ENCODE peak calls at places on chromosomes 6 and 20, in ten cellular contexts. One of them, this sample, is unnamed.

GRCh38 chr20:8073024-8073832 is 53.7 kb upstream of the TMX4 start:
- DNase-seq in PC-3: peak; percentile 16
- DNase-seq in astrocyte of the cerebellum: peak; percentile 49
- DNase-seq in breast epithelium: no peak
- DNase-seq in fibroblast of mammary gland: peak; percentile 86
- DNase-seq in foreskin fibroblast: peak; percentile 81
- DNase-seq in choroid plexus epithelial cell: peak; percentile 93
- DNase-seq in lower leg skin: no peak
- DNase-seq in mammary epithelial cell: peak; percentile 71
- DNase-seq in kidney epithelial cell: peak; percentile 14
- DNase-seq in this sample: no peak

GRCh38 chr20:41171736-41172295 is 34.5 kb downstream of the PLCG1 start:
- DNase-seq in mammary epithelial cell: no peak
- DNase-seq in lower leg skin: peak; percentile 74
- DNase-seq in fibroblast of mammary gland: no peak
- DNase-seq in choroid plexus epithelial cell: no peak
- DNase-seq in PC-3: no peak
- DNase-seq in foreskin fibroblast: no peak
- DNase-seq in astrocyte of the cerebellum: no peak
- DNase-seq in kidney epithelial cell: no peak
- DNase-seq in breast epithelium: peak; percentile 20
- DNase-seq in this sample: no peak

GRCh38 chr6:132236281-132236680 is 165.0 kb downstream of the MOXD1 start:
- DNase-seq in choroid plexus epithelial cell: peak; percentile 22
- DNase-seq in lower leg skin: no peak
- DNase-seq in foreskin fibroblast: no peak
- DNase-seq in astrocyte of the cerebellum: no peak
- DNase-seq in mammary epithelial cell: no peak
- DNase-seq in fibroblast of mammary gland: no peak
- DNase-seq in PC-3: no peak
- DNase-seq in kidney epithelial cell: no peak
- DNase-seq in breast epithelium: no peak
- DNase-seq in this sample: no peak

GRCh38 chr6:106324726-106325335 is 729 bp downstream of the ATG5 start:
- DNase-seq in astrocyte of the cerebellum: no peak
- DNase-seq in kidney epithelial cell: no peak
- DNase-seq in mammary epithelial cell: no peak
- DNase-seq in PC-3: peak; percentile 18
- DNase-seq in foreskin fibroblast: no peak
- DNase-seq in fibroblast of mammary gland: peak; percentile 14
- DNase-seq in lower leg skin: no peak
- DNase-seq in choroid plexus epithelial cell: peak; percentile 25
- DNase-seq in breast epithelium: no peak
- DNase-seq in this sample: no peak

GRCh38 chr20:23419995-23420901 is 1.0 kb downstream of the NAPB start:
- DNase-seq in fibroblast of mammary gland: peak; percentile 76
- DNase-seq in breast epithelium: no peak
- DNase-seq in kidney epithelial cell: peak; percentile 18
- DNase-seq in lower leg skin: peak; percentile 89
- DNase-seq in mammary epithelial cell: peak; percentile 70
- DNase-seq in choroid plexus epithelial cell: peak; percentile 78
- DNase-seq in astrocyte of the cerebellum: no peak
- DNase-seq in foreskin fibroblast: peak; percentile 47
- DNase-seq in PC-3: peak; percentile 61
- DNase-seq in this sample: no peak

GRCh38 chr6:29759457-29759856 is 36.2 kb downstream of the HLA-F start:
- DNase-seq in foreskin fibroblast: no peak
- DNase-seq in lower leg skin: no peak
- DNase-seq in PC-3: no peak
- DNase-seq in astrocyte of the cerebellum: no peak
- DNase-seq in kidney epithelial cell: no peak
- DNase-seq in fibroblast of mammary gland: no peak
- DNase-seq in choroid plexus epithelial cell: no peak
- DNase-seq in breast epithelium: no peak
- DNase-seq in mammary epithelial cell: no peak
- DNase-seq in this sample: no peak

GRCh38 chr20:49344975-49345374 is 67.1 kb upstream of the ZNFX1 start:
- DNase-seq in breast epithelium: no peak
- DNase-seq in lower leg skin: peak; percentile 91
- DNase-seq in foreskin fibroblast: peak; percentile 93
- DNase-seq in fibroblast of mammary gland: peak; percentile 91
- DNase-seq in mammary epithelial cell: peak; percentile 84
- DNase-seq in kidney epithelial cell: peak; percentile 51
- DNase-seq in PC-3: peak; percentile 97
- DNase-seq in choroid plexus epithelial cell: peak; percentile 94
- DNase-seq in astrocyte of the cerebellum: peak; percentile 83
- DNase-seq in this sample: peak; percentile 31

GRCh38 chr6:29589423-29590048 is 4.6 kb downstream of the OR2H2 start:
- DNase-seq in lower leg skin: no peak
- DNase-seq in mammary epithelial cell: peak; percentile 37
- DNase-seq in breast epithelium: no peak
- DNase-seq in kidney epithelial cell: no peak
- DNase-seq in foreskin fibroblast: peak; percentile 34
- DNase-seq in astrocyte of the cerebellum: peak; percentile 16
- DNase-seq in fibroblast of mammary gland: peak; percentile 55
- DNase-seq in PC-3: peak; percentile 71
- DNase-seq in choroid plexus epithelial cell: peak; percentile 72
- DNase-seq in this sample: no peak

GRCh38 chr6:161370882-161371281 is 97.0 kb upstream of the AGPAT4 start:
- DNase-seq in foreskin fibroblast: peak; percentile 34
- DNase-seq in astrocyte of the cerebellum: peak; percentile 61
- DNase-seq in breast epithelium: peak; percentile 67
- DNase-seq in choroid plexus epithelial cell: peak; percentile 90
- DNase-seq in fibroblast of mammary gland: peak; percentile 80
- DNase-seq in PC-3: peak; percentile 75
- DNase-seq in mammary epithelial cell: peak; percentile 66
- DNase-seq in lower leg skin: no peak
- DNase-seq in kidney epithelial cell: peak; percentile 38
- DNase-seq in this sample: no peak

GRCh38 chr6:164967102-164967501 is 342.3 kb downstream of the C6orf118 start:
- DNase-seq in PC-3: no peak
- DNase-seq in fibroblast of mammary gland: no peak
- DNase-seq in astrocyte of the cerebellum: no peak
- DNase-seq in choroid plexus epithelial cell: no peak
- DNase-seq in mammary epithelial cell: no peak
- DNase-seq in foreskin fibroblast: no peak
- DNase-seq in kidney epithelial cell: no peak
- DNase-seq in breast epithelium: no peak
- DNase-seq in lower leg skin: no peak
- DNase-seq in this sample: no peak

GRCh38 chr20:40442181-40442963 is 246.7 kb downstream of the MAFB start:
- DNase-seq in choroid plexus epithelial cell: peak; percentile 63
- DNase-seq in astrocyte of the cerebellum: no peak
- DNase-seq in kidney epithelial cell: no peak
- DNase-seq in fibroblast of mammary gland: peak; percentile 14
- DNase-seq in PC-3: no peak
- DNase-seq in lower leg skin: peak; percentile 75
- DNase-seq in breast epithelium: no peak
- DNase-seq in mammary epithelial cell: no peak
- DNase-seq in foreskin fibroblast: no peak
- DNase-seq in this sample: no peak

GRCh38 chr6:137536104-137536773 is 42.0 kb upstream of the OLIG3 start:
- DNase-seq in astrocyte of the cerebellum: no peak
- DNase-seq in mammary epithelial cell: no peak
- DNase-seq in fibroblast of mammary gland: no peak
- DNase-seq in choroid plexus epithelial cell: no peak
- DNase-seq in PC-3: no peak
- DNase-seq in breast epithelium: no peak
- DNase-seq in foreskin fibroblast: no peak
- DNase-seq in lower leg skin: no peak
- DNase-seq in kidney epithelial cell: no peak
- DNase-seq in this sample: no peak

GRCh38 chr20:53609501-53610445 is 16.1 kb upstream of the ZNF217 start:
- DNase-seq in lower leg skin: peak; percentile 93
- DNase-seq in PC-3: peak; percentile 93
- DNase-seq in choroid plexus epithelial cell: peak; percentile 56
- DNase-seq in foreskin fibroblast: peak; percentile 61
- DNase-seq in fibroblast of mammary gland: peak; percentile 47
- DNase-seq in kidney epithelial cell: no peak
- DNase-seq in breast epithelium: no peak
- DNase-seq in mammary epithelial cell: no peak
- DNase-seq in astrocyte of the cerebellum: no peak
- DNase-seq in this sample: no peak

DNA sequence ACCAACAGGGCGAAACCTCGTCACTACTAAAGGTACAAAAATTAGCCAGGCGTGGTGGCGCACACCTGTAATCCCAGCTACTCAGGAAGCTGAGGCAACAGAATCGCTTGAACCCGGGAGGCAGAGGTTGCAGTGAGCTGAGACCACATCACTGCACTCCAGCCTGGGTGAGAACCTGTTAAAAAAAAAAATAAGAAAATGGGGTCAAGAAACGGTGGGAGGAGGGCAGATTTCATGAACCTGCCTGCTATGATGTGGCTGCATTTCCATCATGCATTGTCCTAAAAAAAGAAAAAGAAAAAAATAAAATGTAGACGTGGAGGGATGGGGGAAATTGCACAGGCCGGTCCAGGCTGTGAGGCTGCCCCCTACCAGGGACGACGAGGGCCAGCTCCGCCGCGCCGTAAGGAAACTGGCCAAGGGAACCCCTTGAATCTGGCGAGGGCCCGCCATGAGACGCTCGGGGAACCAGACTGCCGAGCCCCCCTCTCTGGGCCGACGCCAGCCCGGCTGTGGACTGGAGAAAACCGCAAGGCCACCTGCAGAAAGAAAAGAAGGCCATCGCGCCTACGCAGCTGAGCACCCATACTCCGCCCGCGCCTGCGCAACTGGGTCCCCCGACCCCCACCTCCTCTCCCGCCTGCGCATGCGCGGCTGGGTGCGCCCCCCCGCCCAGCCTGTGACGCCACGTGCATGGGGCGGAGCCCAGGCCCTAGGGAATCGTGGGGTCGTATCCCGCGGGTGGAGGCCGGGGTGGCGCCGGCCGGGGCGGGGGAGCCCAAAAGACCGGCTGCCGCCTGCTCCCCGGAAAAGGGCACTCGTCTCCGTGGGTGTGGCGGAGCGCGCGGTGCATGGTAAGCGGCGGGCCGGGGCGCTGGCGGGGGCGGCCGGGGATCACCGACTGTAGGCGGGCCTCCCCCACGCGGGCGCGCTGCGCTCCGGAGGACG is at the start of gene ENTPD6:
- DNase-seq in astrocyte of the cerebellum: peak; percentile 44
- DNase-seq in choroid plexus epithelial cell: peak; percentile 89
- DNase-seq in breast epithelium: peak; percentile 91
- DNase-seq in foreskin fibroblast: peak; percentile 82
- DNase-seq in lower leg skin: peak; percentile 98
- DNase-seq in fibroblast of mammary gland: peak; percentile 78
- DNase-seq in PC-3: peak; percentile 93
- DNase-seq in kidney epithelial cell: peak; percentile 35
- DNase-seq in mammary epithelial cell: peak; percentile 80
- DNase-seq in this sample: peak; percentile 50
- TF ChIP-seq CTCF in astrocyte of the cerebellum: peak; percentile 25
- TF ChIP-seq CTCF in choroid plexus epithelial cell: peak; percentile 56
- TF ChIP-seq CTCF in breast epithelium: no peak
- TF ChIP-seq CTCF in foreskin fibroblast: no peak
- TF ChIP-seq CTCF in lower leg skin: no peak
- TF ChIP-seq CTCF in fibroblast of mammary gland: no peak
- TF ChIP-seq CTCF in PC-3: peak; percentile 41
- TF ChIP-seq CTCF in kidney epithelial cell: peak; percentile 31
- TF ChIP-seq CTCF in mammary epithelial cell: peak; percentile 18
- TF ChIP-seq CTCF in this sample: no peak

DNA sequence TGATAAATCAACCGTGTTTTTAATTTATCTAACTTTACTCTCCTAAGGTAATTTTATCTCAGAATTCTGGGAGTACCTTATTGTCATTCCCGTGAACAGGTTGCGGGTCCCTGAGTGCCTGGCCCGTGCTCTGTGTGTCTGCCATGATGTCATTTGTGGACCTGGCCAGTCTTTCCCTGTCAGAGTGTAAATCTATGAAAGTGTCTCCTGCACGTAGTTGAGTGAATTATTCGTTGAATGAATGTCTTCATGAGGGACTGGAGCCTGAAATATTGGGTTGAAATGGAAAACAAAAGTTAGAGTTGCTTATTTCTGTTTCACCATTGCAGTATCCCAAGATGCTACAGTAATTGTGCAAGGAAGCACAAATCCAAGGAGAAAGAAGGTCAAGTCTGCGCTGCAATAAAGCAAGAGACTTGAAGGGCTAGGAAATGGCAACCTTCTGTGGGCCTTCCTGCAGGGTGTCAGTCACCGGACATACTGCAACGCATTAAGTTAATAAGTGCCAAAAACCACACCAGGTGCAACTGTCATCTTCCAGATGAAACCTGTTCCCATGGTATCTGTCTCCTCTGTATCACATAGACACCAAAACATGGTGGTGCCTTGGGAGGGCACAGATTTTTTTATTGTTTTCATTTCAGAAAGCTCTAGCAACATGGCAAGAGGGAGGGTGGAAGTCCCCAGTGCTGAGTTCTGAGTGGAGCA is 135.5 kb downstream of the ZDHHC14 start:
- DNase-seq in lower leg skin: no peak
- DNase-seq in kidney epithelial cell: no peak
- DNase-seq in astrocyte of the cerebellum: no peak
- DNase-seq in mammary epithelial cell: no peak
- DNase-seq in fibroblast of mammary gland: no peak
- DNase-seq in foreskin fibroblast: no peak
- DNase-seq in PC-3: no peak
- DNase-seq in choroid plexus epithelial cell: no peak
- DNase-seq in breast epithelium: no peak
- DNase-seq in this sample: no peak
- H3K4me3 ChIP-seq in lower leg skin: no peak overlapping the region
- H3K4me3 ChIP-seq in kidney epithelial cell: no peak overlapping the region
- H3K4me3 ChIP-seq in astrocyte of the cerebellum: no peak overlapping the region
- H3K4me3 ChIP-seq in mammary epithelial cell: no peak overlapping the region
- H3K4me3 ChIP-seq in fibroblast of mammary gland: no peak overlapping the region
- H3K4me3 ChIP-seq in foreskin fibroblast: no peak overlapping the region
- H3K4me3 ChIP-seq in PC-3: no peak overlapping the region
- H3K4me3 ChIP-seq in choroid plexus epithelial cell: no peak overlapping the region
- H3K4me3 ChIP-seq in breast epithelium: no peak overlapping the region
- H3K4me3 ChIP-seq in this sample: no peak overlapping the region

GRCh38 chr6:30893001-30893591 is 8.8 kb downstream of the DDR1 start:
- DNase-seq in foreskin fibroblast: no peak
- DNase-seq in mammary epithelial cell: no peak
- DNase-seq in breast epithelium: no peak
- DNase-seq in kidney epithelial cell: no peak
- DNase-seq in choroid plexus epithelial cell: no peak
- DNase-seq in fibroblast of mammary gland: no peak
- DNase-seq in astrocyte of the cerebellum: no peak
- DNase-seq in PC-3: no peak
- DNase-seq in lower leg skin: peak; percentile 63
- DNase-seq in this sample: no peak
- TF ChIP-seq CTCF in foreskin fibroblast: no peak
- TF ChIP-seq CTCF in mammary epithelial cell: peak; percentile 11
- TF ChIP-seq CTCF in breast epithelium: no peak
- TF ChIP-seq CTCF in kidney epithelial cell: peak; percentile 25
- TF ChIP-seq CTCF in choroid plexus epithelial cell: peak; percentile 41
- TF ChIP-seq CTCF in fibroblast of mammary gland: no peak
- TF ChIP-seq CTCF in astrocyte of the cerebellum: peak; percentile 24
- TF ChIP-seq CTCF in PC-3: peak; percentile 42
- TF ChIP-seq CTCF in lower leg skin: no peak
- TF ChIP-seq CTCF in this sample: no peak

DNA sequence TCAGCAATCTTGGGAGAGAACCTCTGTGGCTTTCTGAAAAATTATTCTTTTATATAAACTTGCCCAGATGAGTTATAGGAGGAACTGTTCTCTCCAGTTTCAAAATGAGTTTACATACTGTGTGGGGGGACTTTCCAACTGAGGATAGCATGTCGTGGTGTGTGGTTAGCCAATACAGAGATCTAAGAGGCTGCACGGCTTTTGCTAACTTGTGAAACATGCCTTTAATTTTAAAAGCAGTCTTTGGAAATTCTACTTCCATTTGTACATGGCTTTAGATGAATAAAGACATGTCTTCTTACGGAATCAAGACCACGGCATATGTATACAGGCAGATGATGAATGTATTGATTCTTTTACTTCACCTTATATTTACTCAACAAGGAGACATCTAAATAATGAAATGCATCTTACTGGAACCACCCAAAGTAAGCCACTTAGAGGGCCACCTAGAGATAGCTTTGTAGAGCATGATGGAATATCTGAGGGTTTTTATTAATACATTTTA is 39.8 kb downstream of the HIVEP1 start:
- DNase-seq in fibroblast of mammary gland: no peak
- DNase-seq in mammary epithelial cell: no peak
- DNase-seq in lower leg skin: no peak
- DNase-seq in kidney epithelial cell: no peak
- DNase-seq in choroid plexus epithelial cell: peak; percentile 76
- DNase-seq in breast epithelium: no peak
- DNase-seq in PC-3: no peak
- DNase-seq in foreskin fibroblast: no peak
- DNase-seq in astrocyte of the cerebellum: peak; percentile 49
- DNase-seq in this sample: no peak
- H3K4me3 ChIP-seq in fibroblast of mammary gland: no peak overlapping the region
- H3K4me3 ChIP-seq in mammary epithelial cell: no peak overlapping the region
- H3K4me3 ChIP-seq in lower leg skin: no peak overlapping the region
- H3K4me3 ChIP-seq in kidney epithelial cell: no peak overlapping the region
- H3K4me3 ChIP-seq in choroid plexus epithelial cell: no peak overlapping the region
- H3K4me3 ChIP-seq in breast epithelium: no peak overlapping the region
- H3K4me3 ChIP-seq in PC-3: no peak overlapping the region
- H3K4me3 ChIP-seq in foreskin fibroblast: no peak overlapping the region
- H3K4me3 ChIP-seq in astrocyte of the cerebellum: no peak overlapping the region
- H3K4me3 ChIP-seq in this sample: no peak overlapping the region

This sample was measured in thoracic aorta.